ENCODE peak calls at places on chromosomes 5 and 9, in five cellular contexts. One of them, this sample, is unnamed.

GRCh38 chr5:6260846-6261245 is 117.5 kb downstream of the MED10 start:
- DNase-seq in A549: no peak
- DNase-seq in Jurkat, Clone E6-1: no peak
- DNase-seq in dorsolateral prefrontal cortex: no peak
- DNase-seq in Kasumi-1: no peak
- DNase-seq in this sample: no peak

GRCh38 chr5:3911111-3911510 is 315.5 kb downstream of the IRX1 start:
- DNase-seq in A549: no peak
- DNase-seq in Jurkat, Clone E6-1: no peak
- DNase-seq in dorsolateral prefrontal cortex: no peak
- DNase-seq in Kasumi-1: no peak
- DNase-seq in this sample: no peak

GRCh38 chr9:93962041-93962440 is 6.9 kb upstream of the BARX1 start:
- DNase-seq in A549: no peak
- DNase-seq in Jurkat, Clone E6-1: no peak
- DNase-seq in dorsolateral prefrontal cortex: no peak
- DNase-seq in Kasumi-1: no peak
- DNase-seq in this sample: no peak

GRCh38 chr5:124365491-124365890 is 380.9 kb downstream of the ZNF608 start:
- DNase-seq in A549: no peak
- DNase-seq in Jurkat, Clone E6-1: no peak
- DNase-seq in dorsolateral prefrontal cortex: no peak
- DNase-seq in Kasumi-1: no peak
- DNase-seq in this sample: no peak

GRCh38 chr5:151950681-151951080 is 26.0 kb upstream of the GLRA1 start:
- DNase-seq in A549: no peak
- DNase-seq in Jurkat, Clone E6-1: no peak
- DNase-seq in dorsolateral prefrontal cortex: no peak
- DNase-seq in Kasumi-1: no peak
- DNase-seq in this sample: no peak

GRCh38 chr5:103330875-103331274 is 72.3 kb downstream of the MACIR start:
- DNase-seq in A549: no peak
- DNase-seq in Jurkat, Clone E6-1: no peak
- DNase-seq in dorsolateral prefrontal cortex: no peak
- DNase-seq in Kasumi-1: no peak
- DNase-seq in this sample: no peak

GRCh38 chr9:120856700-120857099 is 14.0 kb upstream of the PSMD5 start:
- DNase-seq in A549: no peak
- DNase-seq in Jurkat, Clone E6-1: no peak
- DNase-seq in dorsolateral prefrontal cortex: no peak
- DNase-seq in Kasumi-1: no peak
- DNase-seq in this sample: no peak

GRCh38 chr5:131473731-131474130 is 161.3 kb downstream of the RAPGEF6 start:
- DNase-seq in A549: no peak
- DNase-seq in Jurkat, Clone E6-1: no peak
- DNase-seq in dorsolateral prefrontal cortex: no peak
- DNase-seq in Kasumi-1: no peak
- DNase-seq in this sample: no peak

GRCh38 chr5:40685191-40685590 is 5.5 kb downstream of the PTGER4 start:
- DNase-seq in A549: no peak
- DNase-seq in Jurkat, Clone E6-1: no peak
- DNase-seq in dorsolateral prefrontal cortex: no peak
- DNase-seq in Kasumi-1: no peak
- DNase-seq in this sample: no peak

GRCh38 chr5:179887095-179887494 is 20.6 kb downstream of the TBC1D9B start:
- DNase-seq in A549: no peak
- DNase-seq in Jurkat, Clone E6-1: no peak
- DNase-seq in dorsolateral prefrontal cortex: no peak
- DNase-seq in Kasumi-1: no peak
- DNase-seq in this sample: no peak

GRCh38 chr5:154092356-154092755 is 53.6 kb downstream of the MFAP3 start:
- DNase-seq in A549: peak; percentile 30
- DNase-seq in Jurkat, Clone E6-1: no peak
- DNase-seq in dorsolateral prefrontal cortex: no peak
- DNase-seq in Kasumi-1: no peak
- DNase-seq in this sample: no peak

GRCh38 chr5:134090482-134090881 is 24.0 kb upstream of the TCF7 start:
- DNase-seq in A549: no peak
- DNase-seq in Jurkat, Clone E6-1: peak; percentile 97
- DNase-seq in dorsolateral prefrontal cortex: no peak
- DNase-seq in Kasumi-1: no peak
- DNase-seq in this sample: no peak

GRCh38 chr9:7760014-7760415 is 39.6 kb downstream of the DMAC1 start:
- DNase-seq in A549: no peak
- DNase-seq in Jurkat, Clone E6-1: no peak
- DNase-seq in dorsolateral prefrontal cortex: no peak
- DNase-seq in Kasumi-1: no peak
- DNase-seq in this sample: no peak

GRCh38 chr5:116394186-116394867 is 180.3 kb downstream of the SEMA6A start:
- DNase-seq in A549: no peak
- DNase-seq in Jurkat, Clone E6-1: no peak
- DNase-seq in dorsolateral prefrontal cortex: no peak
- DNase-seq in Kasumi-1: no peak
- DNase-seq in this sample: no peak

GRCh38 chr5:102910240-102911226 is 155.4 kb downstream of the PAM start:
- DNase-seq in A549: peak; percentile 15
- DNase-seq in Jurkat, Clone E6-1: no peak
- DNase-seq in dorsolateral prefrontal cortex: no peak
- DNase-seq in Kasumi-1: no peak
- DNase-seq in this sample: no peak

GRCh38 chr9:126384926-126385325 is 58.3 kb downstream of the MVB12B start:
- DNase-seq in A549: no peak
- DNase-seq in Jurkat, Clone E6-1: no peak
- DNase-seq in dorsolateral prefrontal cortex: no peak
- DNase-seq in Kasumi-1: no peak
- DNase-seq in this sample: no peak

GRCh38 chr5:83802686-83803085 is 82.0 kb upstream of the HAPLN1 start:
- DNase-seq in A549: no peak
- DNase-seq in Jurkat, Clone E6-1: no peak
- DNase-seq in dorsolateral prefrontal cortex: no peak
- DNase-seq in Kasumi-1: no peak
- DNase-seq in this sample: no peak

GRCh38 chr5:135488727-135489465 is 36.7 kb upstream of the TIFAB start:
- DNase-seq in A549: peak; percentile 53
- DNase-seq in Jurkat, Clone E6-1: no peak
- DNase-seq in dorsolateral prefrontal cortex: no peak
- DNase-seq in Kasumi-1: no peak
- DNase-seq in this sample: no peak

GRCh38 chr5:178205010-178205748 is 846 bp downstream of the HNRNPAB start:
- DNase-seq in A549: peak; percentile 66
- DNase-seq in Jurkat, Clone E6-1: peak; percentile 52
- DNase-seq in dorsolateral prefrontal cortex: peak; percentile 42
- DNase-seq in Kasumi-1: peak; percentile 51
- DNase-seq in this sample: peak; percentile 70

GRCh38 chr5:128534729-128535128 is 3.3 kb downstream of the FBN2 start:
- DNase-seq in A549: no peak
- DNase-seq in Jurkat, Clone E6-1: no peak
- DNase-seq in dorsolateral prefrontal cortex: no peak
- DNase-seq in Kasumi-1: peak; percentile 5
- DNase-seq in this sample: no peak